ENCODE peak calls at places on chromosomes 13 and 19, in eight cellular contexts. One of them, this sample, is unnamed.

GRCh38 chr19:18842166-18842565 is 10.4 kb downstream of the UPF1 start:
- DNase-seq in PC-9: no peak
- DNase-seq in SW 1271: no peak
- DNase-seq in activated CD4-positive, alpha-beta T cell treated with anti-CD3 and anti-CD28 coated beads, Interleukin-2, amount 10 ng/mL, durations not matched to agents 7 days and 5 days: no peak
- DNase-seq in renal cortical epithelial cell: no peak
- DNase-seq in T-helper 9 cell: no peak
- DNase-seq in myocyte: no peak
- DNase-seq in GM03348: no peak
- DNase-seq in this sample: no peak

GRCh38 chr13:81771948-81772347 is 1431.0 kb upstream of the SPRY2 start:
- DNase-seq in PC-9: no peak
- DNase-seq in SW 1271: no peak
- DNase-seq in activated CD4-positive, alpha-beta T cell treated with anti-CD3 and anti-CD28 coated beads, Interleukin-2, amount 10 ng/mL, durations not matched to agents 7 days and 5 days: no peak
- DNase-seq in renal cortical epithelial cell: no peak
- DNase-seq in T-helper 9 cell: no peak
- DNase-seq in myocyte: no peak
- DNase-seq in GM03348: no peak
- DNase-seq in this sample: no peak

GRCh38 chr13:39840201-39840600 is 184.7 kb downstream of the COG6 start:
- DNase-seq in PC-9: no peak
- DNase-seq in SW 1271: no peak
- DNase-seq in activated CD4-positive, alpha-beta T cell treated with anti-CD3 and anti-CD28 coated beads, Interleukin-2, amount 10 ng/mL, durations not matched to agents 7 days and 5 days: no peak
- DNase-seq in renal cortical epithelial cell: no peak
- DNase-seq in T-helper 9 cell: no peak
- DNase-seq in myocyte: peak; percentile 60
- DNase-seq in GM03348: no peak
- DNase-seq in this sample: no peak

GRCh38 chr13:51047434-51048165 is 63.5 kb downstream of the C13orf42 start:
- DNase-seq in PC-9: no peak
- DNase-seq in SW 1271: no peak
- DNase-seq in activated CD4-positive, alpha-beta T cell treated with anti-CD3 and anti-CD28 coated beads, Interleukin-2, amount 10 ng/mL, durations not matched to agents 7 days and 5 days: no peak
- DNase-seq in renal cortical epithelial cell: no peak
- DNase-seq in T-helper 9 cell: no peak
- DNase-seq in myocyte: no peak
- DNase-seq in GM03348: no peak
- DNase-seq in this sample: no peak

GRCh38 chr13:84870190-84870589 is 929.0 kb downstream of the SLITRK6 start:
- DNase-seq in PC-9: no peak
- DNase-seq in SW 1271: no peak
- DNase-seq in activated CD4-positive, alpha-beta T cell treated with anti-CD3 and anti-CD28 coated beads, Interleukin-2, amount 10 ng/mL, durations not matched to agents 7 days and 5 days: no peak
- DNase-seq in renal cortical epithelial cell: no peak
- DNase-seq in T-helper 9 cell: no peak
- DNase-seq in myocyte: no peak
- DNase-seq in GM03348: no peak
- DNase-seq in this sample: no peak

GRCh38 chr13:92833071-92833470 is 393.5 kb upstream of the GPC6 start:
- DNase-seq in PC-9: no peak
- DNase-seq in SW 1271: no peak
- DNase-seq in activated CD4-positive, alpha-beta T cell treated with anti-CD3 and anti-CD28 coated beads, Interleukin-2, amount 10 ng/mL, durations not matched to agents 7 days and 5 days: no peak
- DNase-seq in renal cortical epithelial cell: no peak
- DNase-seq in T-helper 9 cell: no peak
- DNase-seq in myocyte: no peak
- DNase-seq in GM03348: no peak
- DNase-seq in this sample: no peak

GRCh38 chr13:114077121-114077937 is 55.1 kb downstream of the RASA3 start:
- DNase-seq in PC-9: no peak
- DNase-seq in SW 1271: no peak
- DNase-seq in activated CD4-positive, alpha-beta T cell treated with anti-CD3 and anti-CD28 coated beads, Interleukin-2, amount 10 ng/mL, durations not matched to agents 7 days and 5 days: no peak
- DNase-seq in renal cortical epithelial cell: no peak
- DNase-seq in T-helper 9 cell: no peak
- DNase-seq in myocyte: no peak
- DNase-seq in GM03348: no peak
- DNase-seq in this sample: no peak

GRCh38 chr13:32426191-32426980 is 1.5 kb downstream of the N4BP2L1 start:
- DNase-seq in PC-9: no peak
- DNase-seq in SW 1271: no peak
- DNase-seq in activated CD4-positive, alpha-beta T cell treated with anti-CD3 and anti-CD28 coated beads, Interleukin-2, amount 10 ng/mL, durations not matched to agents 7 days and 5 days: peak; percentile 73
- DNase-seq in renal cortical epithelial cell: peak; percentile 58
- DNase-seq in T-helper 9 cell: no peak
- DNase-seq in myocyte: peak; percentile 30
- DNase-seq in GM03348: peak; percentile 21
- DNase-seq in this sample: peak; percentile 66

GRCh38 chr13:32734511-32734910 is 148.3 kb downstream of the PDS5B start:
- DNase-seq in PC-9: no peak
- DNase-seq in SW 1271: no peak
- DNase-seq in activated CD4-positive, alpha-beta T cell treated with anti-CD3 and anti-CD28 coated beads, Interleukin-2, amount 10 ng/mL, durations not matched to agents 7 days and 5 days: no peak
- DNase-seq in renal cortical epithelial cell: peak; percentile 41
- DNase-seq in T-helper 9 cell: no peak
- DNase-seq in myocyte: no peak
- DNase-seq in GM03348: peak; percentile 5
- DNase-seq in this sample: no peak

GRCh38 chr19:17195106-17195505 is 20.1 kb upstream of the USE1 start:
- DNase-seq in PC-9: no peak
- DNase-seq in SW 1271: no peak
- DNase-seq in activated CD4-positive, alpha-beta T cell treated with anti-CD3 and anti-CD28 coated beads, Interleukin-2, amount 10 ng/mL, durations not matched to agents 7 days and 5 days: no peak
- DNase-seq in renal cortical epithelial cell: no peak
- DNase-seq in T-helper 9 cell: no peak
- DNase-seq in myocyte: no peak
- DNase-seq in GM03348: no peak
- DNase-seq in this sample: no peak

GRCh38 chr13:21124853-21125252 is 51.5 kb downstream of the SKA3 start:
- DNase-seq in PC-9: peak; percentile 78
- DNase-seq in SW 1271: no peak
- DNase-seq in activated CD4-positive, alpha-beta T cell treated with anti-CD3 and anti-CD28 coated beads, Interleukin-2, amount 10 ng/mL, durations not matched to agents 7 days and 5 days: no peak
- DNase-seq in renal cortical epithelial cell: peak; percentile 89
- DNase-seq in T-helper 9 cell: no peak
- DNase-seq in myocyte: peak; percentile 38
- DNase-seq in GM03348: no peak
- DNase-seq in this sample: peak; percentile 78

GRCh38 chr19:40601061-40601973 is at the start of gene LTBP4:
- DNase-seq in PC-9: no peak
- DNase-seq in SW 1271: no peak
- DNase-seq in activated CD4-positive, alpha-beta T cell treated with anti-CD3 and anti-CD28 coated beads, Interleukin-2, amount 10 ng/mL, durations not matched to agents 7 days and 5 days: no peak
- DNase-seq in renal cortical epithelial cell: no peak
- DNase-seq in T-helper 9 cell: peak; percentile 37
- DNase-seq in myocyte: peak; percentile 32
- DNase-seq in GM03348: peak; percentile 53
- DNase-seq in this sample: no peak

GRCh38 chr19:42199440-42200115 is 17.9 kb downstream of the DEDD2 start:
- DNase-seq in PC-9: no peak
- DNase-seq in SW 1271: no peak
- DNase-seq in activated CD4-positive, alpha-beta T cell treated with anti-CD3 and anti-CD28 coated beads, Interleukin-2, amount 10 ng/mL, durations not matched to agents 7 days and 5 days: peak; percentile 86
- DNase-seq in renal cortical epithelial cell: no peak
- DNase-seq in T-helper 9 cell: peak; percentile 36
- DNase-seq in myocyte: no peak
- DNase-seq in GM03348: no peak
- DNase-seq in this sample: peak; percentile 93

GRCh38 chr13:113021391-113021790 is 52.4 kb downstream of the MCF2L start:
- DNase-seq in PC-9: no peak
- DNase-seq in SW 1271: no peak
- DNase-seq in activated CD4-positive, alpha-beta T cell treated with anti-CD3 and anti-CD28 coated beads, Interleukin-2, amount 10 ng/mL, durations not matched to agents 7 days and 5 days: no peak
- DNase-seq in renal cortical epithelial cell: no peak
- DNase-seq in T-helper 9 cell: no peak
- DNase-seq in myocyte: no peak
- DNase-seq in GM03348: no peak
- DNase-seq in this sample: no peak

GRCh38 chr19:57559404-57560025 is at the start of gene ZNF550:
- DNase-seq in PC-9: peak; percentile 83
- DNase-seq in SW 1271: peak; percentile 38
- DNase-seq in activated CD4-positive, alpha-beta T cell treated with anti-CD3 and anti-CD28 coated beads, Interleukin-2, amount 10 ng/mL, durations not matched to agents 7 days and 5 days: peak; percentile 89
- DNase-seq in renal cortical epithelial cell: peak; percentile 76
- DNase-seq in T-helper 9 cell: peak; percentile 81
- DNase-seq in myocyte: peak; percentile 87
- DNase-seq in GM03348: peak; percentile 96
- DNase-seq in this sample: peak; percentile 92

GRCh38 chr19:51586103-51586728 is 15.1 kb downstream of the ZNF175 start:
- DNase-seq in PC-9: no peak
- DNase-seq in SW 1271: no peak
- DNase-seq in activated CD4-positive, alpha-beta T cell treated with anti-CD3 and anti-CD28 coated beads, Interleukin-2, amount 10 ng/mL, durations not matched to agents 7 days and 5 days: no peak
- DNase-seq in renal cortical epithelial cell: no peak
- DNase-seq in T-helper 9 cell: no peak
- DNase-seq in myocyte: no peak
- DNase-seq in GM03348: no peak
- DNase-seq in this sample: no peak

GRCh38 chr13:19605161-19605955 is 28.1 kb upstream of the MPHOSPH8 start:
- DNase-seq in PC-9: peak; percentile 76
- DNase-seq in SW 1271: no peak
- DNase-seq in activated CD4-positive, alpha-beta T cell treated with anti-CD3 and anti-CD28 coated beads, Interleukin-2, amount 10 ng/mL, durations not matched to agents 7 days and 5 days: no peak
- DNase-seq in renal cortical epithelial cell: no peak
- DNase-seq in T-helper 9 cell: no peak
- DNase-seq in myocyte: no peak
- DNase-seq in GM03348: peak; percentile 27
- DNase-seq in this sample: no peak

GRCh38 chr19:44776402-44777096 is 1.1 kb upstream of the CBLC start:
- DNase-seq in PC-9: peak; percentile 97
- DNase-seq in SW 1271: no peak
- DNase-seq in activated CD4-positive, alpha-beta T cell treated with anti-CD3 and anti-CD28 coated beads, Interleukin-2, amount 10 ng/mL, durations not matched to agents 7 days and 5 days: no peak
- DNase-seq in renal cortical epithelial cell: no peak
- DNase-seq in T-helper 9 cell: no peak
- DNase-seq in myocyte: no peak
- DNase-seq in GM03348: no peak
- DNase-seq in this sample: no peak

GRCh38 chr13:99288069-99288468 is 19.1 kb downstream of the GPR183 start:
- DNase-seq in PC-9: no peak
- DNase-seq in SW 1271: no peak
- DNase-seq in activated CD4-positive, alpha-beta T cell treated with anti-CD3 and anti-CD28 coated beads, Interleukin-2, amount 10 ng/mL, durations not matched to agents 7 days and 5 days: peak; percentile 27
- DNase-seq in renal cortical epithelial cell: peak; percentile 57
- DNase-seq in T-helper 9 cell: no peak
- DNase-seq in myocyte: no peak
- DNase-seq in GM03348: no peak
- DNase-seq in this sample: no peak

GRCh38 chr13:40187836-40188591 is 478.4 kb downstream of the FOXO1 start:
- DNase-seq in PC-9: no peak
- DNase-seq in SW 1271: no peak
- DNase-seq in activated CD4-positive, alpha-beta T cell treated with anti-CD3 and anti-CD28 coated beads, Interleukin-2, amount 10 ng/mL, durations not matched to agents 7 days and 5 days: peak; percentile 81
- DNase-seq in renal cortical epithelial cell: no peak
- DNase-seq in T-helper 9 cell: peak; percentile 37
- DNase-seq in myocyte: no peak
- DNase-seq in GM03348: peak; percentile 28
- DNase-seq in this sample: no peak

This sample was measured in DND-41.